ENCODE peak calls at places on chromosomes 12 and 14, in five cellular contexts. M, W, A, Q and D are unnamed samples.

GRCh38 chr14:70754989-70755388 is 54.3 kb downstream of the MAP3K9 start:
- DNase-seq in M (peak), W (no peak), A (no peak), Q (no peak), D (no peak)

GRCh38 chr12:22046090-22046967 is at the start of gene CMAS:
- DNase-seq in A (peak), W (peak), Q (peak), M (peak), D (peak)

GRCh38 chr14:90551070-90551704 is 154.4 kb downstream of the CALM1 start:
- DNase-seq in W (no peak), A (no peak), M (peak), Q (no peak), D (peak)

GRCh38 chr14:31527087-31527486 is 34.1 kb upstream of the NUBPL start:
- DNase-seq in M (no peak), Q (no peak), A (no peak), W (no peak), D (no peak)

GRCh38 chr12:107131832-107132616 is 38.7 kb upstream of the CRY1 start:
- DNase-seq in M (peak), Q (peak), A (peak), W (no peak), D (no peak)

GRCh38 chr12:3276226-3276625 is 199.0 kb downstream of the TSPAN9 start:
- DNase-seq in Q (no peak), A (no peak), M (no peak), W (no peak), D (no peak)

GRCh38 chr14:98227000-98227726 is 1044.8 kb downstream of the BCL11B start:
- DNase-seq in A (no peak), W (no peak), M (no peak), Q (no peak), D (no peak)

GRCh38 chr12:52924764-52925716 is 20.2 kb upstream of the KRT8 start:
- DNase-seq in W (no peak), Q (no peak), A (peak), M (peak), D (no peak)

GRCh38 chr14:58492044-58492443 is 64.5 kb downstream of the KIAA0586 start:
- DNase-seq in A (no peak), M (no peak), W (no peak), Q (no peak), D (no peak)

GRCh38 chr12:15423629-15424028 is 101.3 kb downstream of the PTPRO start:
- DNase-seq in W (no peak), M (peak), Q (no peak), A (no peak), D (no peak)

GRCh38 chr14:30118992-30119640 is 191.5 kb upstream of the PRKD1 start:
- DNase-seq in W (no peak), Q (no peak), M (no peak), A (no peak), D (no peak)

GRCh38 chr14:37988472-37988871 is 219.2 kb upstream of the SSTR1 start:
- DNase-seq in W (no peak), A (no peak), Q (no peak), M (peak), D (no peak)

GRCh38 chr12:76240281-76240680 is 107.9 kb downstream of the BBS10 start:
- DNase-seq in M (no peak), A (no peak), W (no peak), Q (no peak), D (no peak)

GRCh38 chr12:96170328-96170727 is 23.8 kb upstream of the ELK3 start:
- DNase-seq in A (no peak), M (no peak), Q (no peak), W (no peak), D (peak)

GRCh38 chr14:32087173-32087861 is 10.2 kb downstream of the ARHGAP5 start:
- DNase-seq in Q (no peak), M (peak), A (peak), W (no peak), D (no peak)

GRCh38 chr12:388547-389137 is 478 bp downstream of the KDM5A start:
- DNase-seq in W (no peak), A (peak), M (peak), Q (peak), D (peak)

GRCh38 chr12:75444444-75445136 is 36.0 kb upstream of the GLIPR1 start:
- DNase-seq in M (peak), A (no peak), W (no peak), Q (no peak), D (no peak)

GRCh38 chr14:59297070-59297766 is 108.8 kb downstream of the DAAM1 start:
- DNase-seq in A (no peak), Q (no peak), W (no peak), M (no peak), D (no peak)

GRCh38 chr12:55823419-55823818 is 5.6 kb downstream of the ORMDL2 start:
- DNase-seq in A (no peak), Q (no peak), W (no peak), M (no peak), D (no peak)

GRCh38 chr12:88472775-88473174 is 107.5 kb downstream of the KITLG start:
- DNase-seq in M (peak), Q (no peak), W (no peak), A (no peak), D (no peak)

GRCh38 chr12:15919491-15919890 is 8.4 kb downstream of the DERA start:
- DNase-seq in A (no peak), Q (no peak), M (no peak), W (no peak), D (no peak)

GRCh38 chr14:59358105-59358504 is 107.1 kb downstream of the GPR135 start:
- DNase-seq in Q (no peak), A (peak), M (peak), W (no peak), D (no peak)

GRCh38 chr12:75908961-75909699 is 122.4 kb downstream of the PHLDA1 start:
- DNase-seq in M (peak), A (no peak), Q (no peak), W (no peak), D (no peak)

GRCh38 chr12:88994537-88994936 is 357.8 kb downstream of the DUSP6 start:
- DNase-seq in M (peak), A (no peak), W (no peak), Q (no peak), D (no peak)

GRCh38 chr14:67187826-67188225 is 1.4 kb upstream of the GARIN2 start:
- DNase-seq in A (no peak), Q (no peak), W (no peak), M (peak), D (no peak)

GRCh38 chr12:88539893-88540292 is 40.4 kb downstream of the KITLG start:
- DNase-seq in A (no peak), W (no peak), M (no peak), Q (no peak), D (no peak)

GRCh38 chr12:25866586-25867378 is 91.7 kb upstream of the RASSF8 start:
- DNase-seq in W (no peak), Q (no peak), M (peak), A (no peak), D (no peak)

GRCh38 chr12:105948331-105948730 is 190.4 kb downstream of the NUAK1 start:
- DNase-seq in M (no peak), W (no peak), A (no peak), Q (no peak), D (no peak)